ENCODE peak calls at places on chromosomes 2 and 18, in four cellular contexts. One of them, this sample, is unnamed.

GRCh38 chr2:17791121-17791902 is 24.9 kb upstream of the MSGN1 start:
- DNase-seq in PC-3: no peak
- DNase-seq in OCI-LY7: no peak
- DNase-seq in GM23338: no peak
- DNase-seq in this sample: peak

GRCh38 chr2:2271471-2271941 is 59.6 kb downstream of the MYT1L start:
- DNase-seq in PC-3: peak
- DNase-seq in GM23338: no peak
- DNase-seq in OCI-LY7: no peak
- DNase-seq in this sample: peak

GRCh38 chr2:234771985-234772774 is 179.6 kb upstream of the SH3BP4 start:
- DNase-seq in OCI-LY7: no peak
- DNase-seq in PC-3: peak
- DNase-seq in GM23338: no peak
- DNase-seq in this sample: peak

GRCh38 chr2:192190474-192190873 is 4.3 kb downstream of the TMEFF2 start:
- DNase-seq in OCI-LY7: peak
- DNase-seq in GM23338: no peak
- DNase-seq in PC-3: peak
- DNase-seq in this sample: peak

GRCh38 chr2:241768251-241768711 is 8.3 kb upstream of the GAL3ST2 start:
- DNase-seq in PC-3: no peak
- DNase-seq in OCI-LY7: no peak
- DNase-seq in GM23338: no peak
- DNase-seq in this sample: no peak

GRCh38 chr2:179096090-179096489 is 46.2 kb upstream of the CCDC141 start:
- DNase-seq in OCI-LY7: peak
- DNase-seq in GM23338: no peak
- DNase-seq in PC-3: no peak
- DNase-seq in this sample: no peak

GRCh38 chr2:113901943-113902342 is 12.1 kb downstream of the ACTR3 start:
- DNase-seq in GM23338: no peak
- DNase-seq in OCI-LY7: peak
- DNase-seq in PC-3: no peak
- DNase-seq in this sample: no peak

GRCh38 chr2:20619624-20620024 is 31.3 kb downstream of the HS1BP3 start:
- DNase-seq in PC-3: no peak
- DNase-seq in GM23338: no peak
- DNase-seq in OCI-LY7: no peak
- DNase-seq in this sample: no peak

GRCh38 chr2:109478906-109479493 is 134.8 kb downstream of the SEPTIN10 start:
- DNase-seq in PC-3: no peak
- DNase-seq in GM23338: no peak
- DNase-seq in OCI-LY7: no peak
- DNase-seq in this sample: no peak

GRCh38 chr2:42045956-42046748 is 1.7 kb upstream of the PKDCC start:
- DNase-seq in PC-3: no peak
- DNase-seq in OCI-LY7: no peak
- DNase-seq in GM23338: no peak
- DNase-seq in this sample: no peak

GRCh38 chr18:57353940-57354461 is 1.6 kb downstream of the ST8SIA3 start:
- DNase-seq in GM23338: peak
- DNase-seq in OCI-LY7: no peak
- DNase-seq in PC-3: no peak
- DNase-seq in this sample: peak

GRCh38 chr2:46409756-46410155 is 69.6 kb upstream of the TMEM247 start:
- DNase-seq in GM23338: no peak
- DNase-seq in OCI-LY7: no peak
- DNase-seq in PC-3: no peak
- DNase-seq in this sample: no peak

GRCh38 chr2:200738590-200738989 is 73.1 kb upstream of the BZW1 start:
- DNase-seq in GM23338: no peak
- DNase-seq in PC-3: no peak
- DNase-seq in OCI-LY7: no peak
- DNase-seq in this sample: no peak

GRCh38 chr18:13658444-13659204 is 67.7 kb downstream of the FAM210A start:
- DNase-seq in OCI-LY7: no peak
- DNase-seq in GM23338: no peak
- DNase-seq in PC-3: no peak
- DNase-seq in this sample: no peak

GRCh38 chr2:118249970-118250369 is 161.7 kb downstream of the INSIG2 start:
- DNase-seq in PC-3: peak
- DNase-seq in OCI-LY7: no peak
- DNase-seq in GM23338: no peak
- DNase-seq in this sample: peak

GRCh38 chr2:187475499-187476248 is 27.6 kb upstream of the CALCRL start:
- DNase-seq in OCI-LY7: no peak
- DNase-seq in GM23338: no peak
- DNase-seq in PC-3: no peak
- DNase-seq in this sample: no peak

GRCh38 chr2:68516051-68516771 is 48.8 kb downstream of the APLF start:
- DNase-seq in GM23338: no peak
- DNase-seq in PC-3: no peak
- DNase-seq in OCI-LY7: no peak
- DNase-seq in this sample: no peak

GRCh38 chr2:68521037-68521436 is 53.7 kb downstream of the APLF start:
- DNase-seq in OCI-LY7: no peak
- DNase-seq in PC-3: no peak
- DNase-seq in GM23338: no peak
- DNase-seq in this sample: no peak
- TF ChIP-seq EZH2phosphoT487 in OCI-LY7: no peak
- TF ChIP-seq EZH2phosphoT487 in PC-3: no peak
- TF ChIP-seq EZH2phosphoT487 in GM23338: no peak
- TF ChIP-seq EZH2phosphoT487 in this sample: no peak

GRCh38 chr2:136407952-136408318 is 290.0 kb upstream of the CXCR4 start:
- DNase-seq in OCI-LY7: no peak
- DNase-seq in PC-3: no peak
- DNase-seq in GM23338: peak
- DNase-seq in this sample: no peak

GRCh38 chr2:136404925-136405324 is 287.0 kb upstream of the CXCR4 start:
- DNase-seq in OCI-LY7: no peak
- DNase-seq in GM23338: no peak
- DNase-seq in PC-3: no peak
- DNase-seq in this sample: no peak

GRCh38 chr2:136408795-136409194 is 290.8 kb upstream of the CXCR4 start:
- DNase-seq in OCI-LY7: no peak
- DNase-seq in GM23338: no peak
- DNase-seq in PC-3: no peak
- DNase-seq in this sample: no peak

GRCh38 chr2:136410673-136411072 is 292.7 kb upstream of the CXCR4 start:
- DNase-seq in PC-3: no peak
- DNase-seq in OCI-LY7: no peak
- DNase-seq in GM23338: no peak
- DNase-seq in this sample: no peak

DNA sequence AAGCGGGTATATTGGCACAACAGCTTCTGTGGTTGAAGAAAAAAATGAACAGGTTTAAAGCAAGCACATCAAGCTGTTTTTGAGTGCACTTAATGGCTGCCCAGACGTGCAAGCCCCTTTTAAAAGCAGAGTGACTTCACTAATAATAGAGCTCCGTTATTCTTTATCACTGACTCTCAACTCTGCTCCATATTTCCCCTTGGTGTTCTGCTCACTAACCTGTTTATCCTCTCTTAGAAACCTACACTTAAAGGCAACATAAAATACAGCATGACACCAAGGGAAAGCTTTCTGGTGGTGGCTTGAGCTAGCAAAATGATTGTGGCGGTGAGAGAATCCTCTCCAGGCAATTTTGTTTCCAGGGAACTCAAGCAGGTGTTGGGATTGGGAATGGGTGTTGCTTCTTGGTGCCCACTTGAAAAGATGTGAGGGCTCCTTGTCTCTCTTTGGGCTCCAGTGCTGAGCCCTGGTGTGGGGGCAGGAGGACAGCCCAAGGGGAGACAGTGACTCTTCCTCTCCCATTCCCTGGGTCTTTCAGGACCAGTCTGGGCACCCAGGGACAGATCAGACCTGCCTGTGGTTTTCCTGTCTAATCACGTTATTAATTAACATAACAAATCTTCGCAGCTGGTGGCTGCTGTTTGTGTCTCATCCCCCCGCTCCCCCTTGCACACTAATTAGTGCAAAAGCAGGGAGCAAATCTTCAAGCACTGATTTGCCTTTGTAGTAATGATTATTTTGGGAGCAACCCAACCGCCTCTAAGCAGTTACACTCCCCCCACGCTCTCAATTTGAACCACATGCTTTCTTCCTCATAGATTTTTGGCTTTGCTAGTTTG is 289.4 kb upstream of the CXCR4 start:
- DNase-seq in PC-3: no peak
- DNase-seq in GM23338: peak
- DNase-seq in OCI-LY7: peak
- DNase-seq in this sample: no peak
- TF ChIP-seq EZH2phosphoT487 in PC-3: no peak
- TF ChIP-seq EZH2phosphoT487 in GM23338: no peak
- TF ChIP-seq EZH2phosphoT487 in OCI-LY7: no peak
- TF ChIP-seq EZH2phosphoT487 in this sample: no peak

GRCh38 chr2:232777278-232777677 is 913 bp upstream of the KCNJ13 start:
- DNase-seq in PC-3: no peak
- DNase-seq in OCI-LY7: no peak
- DNase-seq in GM23338: no peak
- DNase-seq in this sample: no peak

GRCh38 chr2:232783278-232783677 is 6.9 kb upstream of the KCNJ13 start:
- DNase-seq in GM23338: no peak
- DNase-seq in PC-3: no peak
- DNase-seq in OCI-LY7: no peak
- DNase-seq in this sample: no peak

GRCh38 chr2:232779465-232779864 is 3.1 kb upstream of the KCNJ13 start:
- DNase-seq in GM23338: no peak
- DNase-seq in PC-3: no peak
- DNase-seq in OCI-LY7: no peak
- DNase-seq in this sample: no peak

GRCh38 chr2:232779935-232780334 is 3.6 kb upstream of the KCNJ13 start:
- DNase-seq in GM23338: no peak
- DNase-seq in PC-3: no peak
- DNase-seq in OCI-LY7: no peak
- DNase-seq in this sample: no peak

DNA sequence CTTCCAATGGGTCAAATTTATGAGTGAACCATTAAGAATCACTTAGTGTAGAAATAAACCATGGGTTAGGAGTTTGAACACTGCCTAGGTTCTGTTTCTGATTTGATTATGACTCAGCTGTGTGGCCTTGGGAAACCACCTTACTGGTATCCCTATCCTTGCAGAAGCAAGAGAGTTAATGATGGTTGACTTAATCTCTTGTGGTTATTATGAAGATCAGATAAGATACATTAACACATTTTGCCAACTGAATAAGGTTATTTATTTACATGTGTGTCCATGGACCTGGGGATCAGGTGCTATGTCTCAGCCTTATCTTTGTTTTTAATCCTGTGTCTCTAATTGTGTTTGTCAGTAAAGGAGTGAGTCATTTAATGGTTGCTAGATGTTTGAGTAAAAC is 5.4 kb upstream of the KCNJ13 start:
- DNase-seq in OCI-LY7: no peak
- DNase-seq in PC-3: peak
- DNase-seq in GM23338: no peak
- DNase-seq in this sample: peak
- TF ChIP-seq EZH2phosphoT487 in OCI-LY7: no peak
- TF ChIP-seq EZH2phosphoT487 in PC-3: no peak
- TF ChIP-seq EZH2phosphoT487 in GM23338: no peak
- TF ChIP-seq EZH2phosphoT487 in this sample: no peak

GRCh38 chr2:215136669-215137328 is 1.6 kb downstream of the ABCA12 start:
- DNase-seq in OCI-LY7: no peak
- DNase-seq in PC-3: peak
- DNase-seq in GM23338: no peak
- DNase-seq in this sample: peak
- TF ChIP-seq EZH2phosphoT487 in OCI-LY7: no peak
- TF ChIP-seq EZH2phosphoT487 in PC-3: no peak
- TF ChIP-seq EZH2phosphoT487 in GM23338: no peak
- TF ChIP-seq EZH2phosphoT487 in this sample: no peak